ENCODE peak calls at places on chromosomes 11 and 22, in nine cellular contexts. W is astrocyte of the cerebellum; L is activated CD4-positive, alpha-beta T cell treated with anti-CD3 and anti-CD28 coated beads for 24 hours; D is AG09319; T is GM20000; Z is anterior cingulate cortex; M is substantia nigra; G is left colon; B is heart left ventricle. R is an unnamed sample.

GRCh38 chr22:28015056-28015445 is 96.0 kb upstream of the PITPNB start:
- DNase-seq in M (no peak), L (no peak), W (no peak), D (no peak), Z (no peak), B (no peak), G (peak; percentile 21), T (no peak), R (no peak)

GRCh38 chr22:26671317-26672059 is 14.1 kb downstream of the MIAT start:
- DNase-seq in D (no peak), L (peak; percentile 38), W (no peak), B (no peak), M (no peak), T (peak; percentile 37), G (no peak), Z (no peak), R (no peak)

GRCh38 chr22:28674121-28674563 is 5.5 kb downstream of the TTC28 start:
- DNase-seq in M (no peak), T (peak; percentile 72), L (no peak), B (no peak), W (peak; percentile 49), D (peak; percentile 45), G (no peak), Z (no peak), R (no peak)

GRCh38 chr22:29744902-29745301 is 21.9 kb downstream of the ZMAT5 start:
- DNase-seq in G (no peak), Z (no peak), T (no peak), D (peak; percentile 53), L (no peak), W (no peak), B (no peak), M (no peak), R (no peak)

GRCh38 chr11:134932761-134933160 is 520.7 kb upstream of the B3GAT1 start:
- DNase-seq in T (no peak), W (no peak), Z (no peak), B (no peak), L (no peak), G (no peak), M (no peak), D (no peak), R (no peak)

GRCh38 chr11:107563702-107564101 is 1.8 kb downstream of the ALKBH8 start:
- DNase-seq in D (peak; percentile 29), Z (no peak), G (no peak), M (no peak), L (peak; percentile 5), B (peak; percentile 15), W (peak; percentile 28), T (peak; percentile 29), R (peak; percentile 48)

GRCh38 chr11:27640954-27641353 is 59.3 kb downstream of the BDNF start:
- DNase-seq in D (no peak), L (no peak), W (no peak), Z (no peak), G (no peak), T (no peak), M (no peak), B (no peak), R (no peak)

GRCh38 chr11:17369685-17370243 is 18.2 kb downstream of the NCR3LG1 start:
- DNase-seq in W (no peak), T (no peak), M (no peak), Z (no peak), B (no peak), D (no peak), L (no peak), G (no peak), R (no peak)

GRCh38 chr11:35491231-35491871 is 34.1 kb downstream of the PAMR1 start:
- DNase-seq in D (peak; percentile 72), W (peak; percentile 91), T (no peak), M (no peak), G (no peak), Z (no peak), L (no peak), B (no peak), R (no peak)

GRCh38 chr22:31228425-31228824 is 16.3 kb downstream of the LIMK2 start:
- DNase-seq in T (no peak), W (no peak), L (no peak), Z (no peak), G (no peak), B (no peak), M (no peak), D (no peak), R (no peak)

GRCh38 chr11:57639321-57640067 is 10.2 kb downstream of the YPEL4 start:
- DNase-seq in L (no peak), D (no peak), B (no peak), M (no peak), W (peak; percentile 26), Z (no peak), T (no peak), G (no peak), R (no peak)

GRCh38 chr11:12411806-12412727 is 34.7 kb downstream of the PARVA start:
- DNase-seq in Z (peak; percentile 27), D (peak; percentile 88), M (no peak), W (peak; percentile 73), T (peak; percentile 19), L (peak; percentile 5), G (peak; percentile 67), B (peak; percentile 72), R (peak; percentile 84)

GRCh38 chr11:99814738-99815137 is 794.0 kb downstream of the CNTN5 start:
- DNase-seq in G (no peak), L (no peak), W (no peak), T (no peak), M (no peak), B (no peak), Z (no peak), D (no peak), R (no peak)

GRCh38 chr11:8709002-8709672 is 26.5 kb downstream of the RPL27A start:
- DNase-seq in M (no peak), B (peak; percentile 82), G (peak; percentile 84), L (no peak), Z (peak; percentile 55), D (peak; percentile 97), W (peak; percentile 98), T (no peak), R (no peak)

GRCh38 chr22:37299969-37300509 is 17.7 kb downstream of the CYTH4 start:
- DNase-seq in G (no peak), W (no peak), T (no peak), M (no peak), Z (no peak), B (no peak), L (no peak), D (no peak), R (no peak)

GRCh38 chr22:23137905-23138520 is 3.8 kb downstream of the RSPH14 start:
- DNase-seq in D (no peak), L (no peak), T (peak; percentile 64), G (no peak), W (no peak), Z (no peak), B (no peak), M (no peak), R (no peak)

GRCh38 chr11:45621541-45621940 is 43.9 kb downstream of the CHST1 start:
- DNase-seq in W (no peak), B (no peak), Z (no peak), M (no peak), D (no peak), L (no peak), T (no peak), G (no peak), R (no peak)

GRCh38 chr22:19787849-19788141 is 27.2 kb downstream of the TBX1 start:
- DNase-seq in G (no peak), B (no peak), T (no peak), D (no peak), Z (no peak), L (no peak), M (no peak), W (no peak), R (no peak)

GRCh38 chr11:95835768-95836488 is 45.6 kb downstream of the CEP57 start:
- DNase-seq in B (peak; percentile 60), D (peak; percentile 81), M (no peak), L (peak; percentile 36), W (peak; percentile 95), Z (peak; percentile 16), T (peak; percentile 30), G (peak; percentile 38), R (peak; percentile 88)

GRCh38 chr22:49160261-49161001 is 667.2 kb downstream of the BRD1 start:
- DNase-seq in B (no peak), M (no peak), Z (no peak), D (no peak), T (no peak), W (no peak), G (no peak), L (no peak), R (no peak)

GRCh38 chr11:126809514-126810289 is 190.9 kb downstream of the KIRREL3 start:
- DNase-seq in Z (no peak), T (no peak), B (no peak), G (no peak), L (no peak), D (no peak), W (no peak), M (no peak), R (no peak)

GRCh38 chr22:30393885-30394284 is 2.9 kb upstream of the SEC14L2 start:
- DNase-seq in G (no peak), M (no peak), L (no peak), B (no peak), Z (no peak), T (no peak), W (no peak), D (no peak), R (no peak)

GRCh38 chr11:429931-430456 is 11.8 kb downstream of the ANO9 start:
- DNase-seq in Z (no peak), W (no peak), L (no peak), G (no peak), T (no peak), D (no peak), M (no peak), B (no peak), R (no peak)

GRCh38 chr11:10348650-10349280 is 43.9 kb downstream of the ADM start:
- DNase-seq in G (no peak), W (no peak), L (no peak), Z (no peak), M (no peak), D (no peak), B (no peak), T (no peak), R (no peak)

GRCh38 chr22:19970479-19971275 is 29.1 kb upstream of the TXNRD2 start:
- DNase-seq in L (peak; percentile 72), M (peak; percentile 53), Z (peak; percentile 34), G (no peak), W (no peak), D (no peak), B (peak; percentile 56), T (peak; percentile 91), R (peak; percentile 62)

GRCh38 chr11:20854214-20854613 is 184.8 kb downstream of the NELL1 start:
- DNase-seq in L (no peak), T (no peak), B (no peak), W (no peak), Z (no peak), M (no peak), D (no peak), G (no peak), R (no peak)

GRCh38 chr22:27534720-27535125 is 266.8 kb downstream of the MN1 start:
- DNase-seq in T (no peak), Z (no peak), M (no peak), G (no peak), L (no peak), W (no peak), D (peak; percentile 71), B (no peak), R (no peak)

GRCh38 chr11:46981429-46981828 is 44.9 kb downstream of the CSTPP1 start:
- DNase-seq in T (no peak), B (no peak), D (no peak), M (no peak), Z (no peak), L (no peak), G (no peak), W (no peak), R (no peak)

GRCh38 chr11:115715371-115715770 is 211.2 kb upstream of the CADM1 start:
- DNase-seq in T (no peak), B (no peak), M (no peak), D (no peak), W (no peak), Z (no peak), L (no peak), G (no peak), R (no peak)

GRCh38 chr22:50039669-50040458 is 18.2 kb downstream of the TTLL8 start:
- DNase-seq in G (no peak), L (no peak), T (no peak), Z (no peak), D (no peak), B (no peak), W (no peak), M (no peak), R (no peak)

GRCh38 chr11:35632301-35632700 is 14.0 kb downstream of the FJX1 start:
- DNase-seq in B (no peak), Z (no peak), D (no peak), W (no peak), L (no peak), G (no peak), T (no peak), M (no peak), R (no peak)

R was measured in SK-MEL-5.